ENCODE peak calls at places on chromosomes 13 and 19, in eight cellular contexts. N is NCI-H524 treated with DMSO at 0.1 percent for 48 hours; S is activated effector memory CD4-positive, alpha-beta T cell treated with anti-CD3 and anti-CD28 coated beads, Interleukin-2, amount 50 U/mL, for 16 hours; V is right cardiac atrium; B is epithelial cell of esophagus; O is HAP-1; R is stimulated activated CD8-positive, alpha-beta memory T cell treated with anti-CD3 and anti-CD28 coated beads, Interleukin-7, amount 100 ng/mL, for 4 hours; Y is neural progenitor cell. K is an unnamed sample.

GRCh38 chr19:16654621-16655020 is 5.3 kb downstream of the SMIM7 start:
- DNase-seq in O (peak), S (no peak), Y (no peak), R (no peak), V (no peak), B (peak), N (no peak), K (no peak)

GRCh38 chr19:54029930-54030490 is 33.7 kb downstream of the VSTM1 start:
- DNase-seq in Y (peak), R (no peak), B (peak), V (no peak), O (peak), S (peak), N (no peak), K (peak)

GRCh38 chr19:17686592-17687042 is 1.5 kb downstream of the UNC13A start:
- DNase-seq in S (no peak), B (no peak), Y (peak), N (no peak), R (no peak), O (peak), V (peak), K (peak)

GRCh38 chr19:38739440-38740251 is 4.6 kb downstream of the CAPN12 start:
- DNase-seq in B (no peak), N (no peak), O (no peak), S (no peak), V (no peak), Y (no peak), R (peak), K (no peak)

GRCh38 chr13:105196052-105196451 is 1339.4 kb downstream of the EFNB2 start:
- DNase-seq in Y (no peak), R (no peak), V (no peak), S (no peak), B (peak), N (peak), O (no peak), K (no peak)

GRCh38 chr19:45553464-45553863 is 31.1 kb downstream of the OPA3 start:
- DNase-seq in R (no peak), V (no peak), S (no peak), B (peak), O (no peak), N (no peak), Y (peak), K (no peak)

GRCh38 chr19:52991484-52991883 is 22.2 kb upstream of the ERVV-1 start:
- DNase-seq in V (no peak), S (no peak), O (no peak), N (no peak), B (peak), R (no peak), Y (no peak), K (no peak)

GRCh38 chr13:98476538-98476966 is 100.4 kb downstream of the STK24 start:
- DNase-seq in O (no peak), B (peak), N (no peak), V (no peak), R (peak), S (peak), Y (no peak), K (no peak)

GRCh38 chr19:53357821-53358581 is 7.5 kb upstream of the ZNF525 start:
- DNase-seq in N (no peak), O (no peak), R (no peak), B (no peak), S (no peak), V (no peak), Y (no peak), K (no peak)

GRCh38 chr13:99432637-99433542 is 68.4 kb upstream of the TM9SF2 start:
- DNase-seq in R (peak), B (peak), V (peak), S (peak), N (no peak), Y (peak), O (peak), K (no peak)

GRCh38 chr13:51681037-51681678 is 96.9 kb downstream of the WDFY2 start:
- DNase-seq in R (no peak), O (no peak), N (no peak), S (no peak), B (peak), Y (no peak), V (no peak), K (no peak)

GRCh38 chr19:9128171-9128570 is 1.4 kb upstream of the OR7G3 start:
- DNase-seq in Y (no peak), V (no peak), N (no peak), O (no peak), S (no peak), R (no peak), B (peak), K (no peak)

GRCh38 chr13:107551521-107551920 is 663.8 kb downstream of the LIG4 start:
- DNase-seq in V (no peak), S (no peak), Y (no peak), O (no peak), R (no peak), B (no peak), N (no peak), K (no peak)

GRCh38 chr13:96091164-96091931 is 1.4 kb downstream of the HS6ST3 start:
- DNase-seq in O (peak), N (no peak), S (no peak), R (no peak), V (peak), Y (peak), B (no peak), K (no peak)

GRCh38 chr19:58183822-58184215 is 958 bp downstream of the ZNF274 start:
- DNase-seq in Y (no peak), N (no peak), B (no peak), O (no peak), S (no peak), R (no peak), V (no peak), K (peak)

GRCh38 chr19:28042516-28042915 is 1170.4 kb downstream of the UQCRFS1 start:
- DNase-seq in B (no peak), V (no peak), S (no peak), R (no peak), N (no peak), Y (no peak), O (no peak), K (no peak)

GRCh38 chr19:294819-295686 is 3.9 kb upstream of the PLPP2 start:
- DNase-seq in Y (peak), V (peak), B (peak), S (peak), N (no peak), R (peak), O (peak), K (peak)

GRCh38 chr13:27797228-27797624 is 4.9 kb downstream of the GSX1 start:
- DNase-seq in N (no peak), R (no peak), V (no peak), B (peak), O (no peak), S (peak), Y (peak), K (no peak)

GRCh38 chr13:114101325-114101821 is 31.1 kb downstream of the RASA3 start:
- DNase-seq in V (peak), N (no peak), B (peak), S (peak), Y (no peak), O (no peak), R (no peak), K (no peak)

GRCh38 chr19:55158848-55159793 is 1.6 kb upstream of the TNNI3 start:
- DNase-seq in V (peak), S (no peak), Y (no peak), O (no peak), N (no peak), R (no peak), B (peak), K (no peak)

GRCh38 chr13:93847162-93847561 is 620.6 kb downstream of the GPC6 start:
- DNase-seq in Y (no peak), R (no peak), O (no peak), B (peak), N (no peak), V (no peak), S (no peak), K (no peak)